ENCODE peak calls at places on chromosomes 7 and 10, in six cellular contexts. One of them, this sample, is unnamed.

GRCh38 chr7:55775051-55775420 is 87.5 kb downstream of the SEPTIN14 start:
- DNase-seq in GM12891: no peak
- DNase-seq in K562: peak; percentile 10
- DNase-seq in H1: no peak
- DNase-seq in GM12878: no peak
- DNase-seq in HepG2: no peak
- DNase-seq in this sample: no peak

GRCh38 chr10:26804418-26805393 is 56.1 kb downstream of the ABI1 start:
- DNase-seq in GM12891: no peak
- DNase-seq in H1: no peak
- DNase-seq in K562: no peak
- DNase-seq in HepG2: no peak
- DNase-seq in GM12878: no peak
- DNase-seq in this sample: no peak

GRCh38 chr7:11458736-11459483 is 373.1 kb downstream of the THSD7A start:
- DNase-seq in H1: no peak
- DNase-seq in GM12891: no peak
- DNase-seq in K562: no peak
- DNase-seq in GM12878: no peak
- DNase-seq in HepG2: no peak
- DNase-seq in this sample: no peak

GRCh38 chr7:45684910-45685618 is 110.9 kb downstream of the ADCY1 start:
- DNase-seq in GM12891: no peak
- DNase-seq in GM12878: no peak
- DNase-seq in HepG2: no peak
- DNase-seq in K562: no peak
- DNase-seq in H1: no peak
- DNase-seq in this sample: no peak

GRCh38 chr10:33187427-33187999 is 147.0 kb downstream of the NRP1 start:
- DNase-seq in H1: no peak
- DNase-seq in HepG2: no peak
- DNase-seq in GM12891: no peak
- DNase-seq in GM12878: no peak
- DNase-seq in K562: no peak
- DNase-seq in this sample: no peak

GRCh38 chr10:48594799-48595198 is 10.1 kb downstream of the ARHGAP22 start:
- DNase-seq in H1: peak; percentile 29
- DNase-seq in K562: no peak
- DNase-seq in GM12878: no peak
- DNase-seq in GM12891: no peak
- DNase-seq in HepG2: no peak
- DNase-seq in this sample: no peak

GRCh38 chr10:13684252-13684791 is 97.6 kb downstream of the PRPF18 start:
- DNase-seq in GM12878: no peak
- DNase-seq in GM12891: no peak
- DNase-seq in K562: no peak
- DNase-seq in H1: no peak
- DNase-seq in HepG2: no peak
- DNase-seq in this sample: no peak

GRCh38 chr10:6103591-6103990 is 14.8 kb downstream of the RBM17 start:
- DNase-seq in H1: no peak
- DNase-seq in K562: no peak
- DNase-seq in GM12891: no peak
- DNase-seq in GM12878: no peak
- DNase-seq in HepG2: no peak
- DNase-seq in this sample: no peak

GRCh38 chr10:109587366-109587765 is 335.9 kb downstream of the XPNPEP1 start:
- DNase-seq in HepG2: no peak
- DNase-seq in GM12878: no peak
- DNase-seq in GM12891: no peak
- DNase-seq in K562: no peak
- DNase-seq in H1: no peak
- DNase-seq in this sample: no peak

GRCh38 chr7:155844019-155844453 is 31.8 kb upstream of the SHH start:
- DNase-seq in HepG2: peak; percentile 51
- DNase-seq in K562: no peak
- DNase-seq in H1: no peak
- DNase-seq in GM12878: no peak
- DNase-seq in GM12891: no peak
- DNase-seq in this sample: no peak

GRCh38 chr10:29926649-29927048 is 132.7 kb downstream of the JCAD start:
- DNase-seq in K562: no peak
- DNase-seq in H1: no peak
- DNase-seq in GM12878: no peak
- DNase-seq in GM12891: no peak
- DNase-seq in HepG2: no peak
- DNase-seq in this sample: no peak

GRCh38 chr10:47256753-47257336 is 43.2 kb upstream of the GDF10 start:
- DNase-seq in K562: no peak
- DNase-seq in HepG2: no peak
- DNase-seq in H1: no peak
- DNase-seq in GM12891: no peak
- DNase-seq in GM12878: no peak
- DNase-seq in this sample: no peak

GRCh38 chr7:79290841-79291497 is 162.5 kb downstream of the MAGI2 start:
- DNase-seq in GM12878: no peak
- DNase-seq in HepG2: no peak
- DNase-seq in GM12891: no peak
- DNase-seq in K562: no peak
- DNase-seq in H1: no peak
- DNase-seq in this sample: no peak

GRCh38 chr7:877312-878232 is 1.2 kb downstream of the GET4 start:
- DNase-seq in GM12878: no peak
- DNase-seq in K562: peak; percentile 84
- DNase-seq in H1: no peak
- DNase-seq in GM12891: no peak
- DNase-seq in HepG2: peak; percentile 23
- DNase-seq in this sample: no peak

GRCh38 chr10:49762566-49762877 is 399 bp upstream of the OGDHL start:
- DNase-seq in HepG2: no peak
- DNase-seq in GM12891: no peak
- DNase-seq in GM12878: no peak
- DNase-seq in K562: no peak
- DNase-seq in H1: no peak
- DNase-seq in this sample: no peak

GRCh38 chr7:66187894-66188293 is 17.2 kb upstream of the TPST1 start:
- DNase-seq in GM12878: no peak
- DNase-seq in K562: no peak
- DNase-seq in HepG2: no peak
- DNase-seq in H1: no peak
- DNase-seq in GM12891: no peak
- DNase-seq in this sample: no peak

GRCh38 chr7:92910076-92910475 is 73.7 kb upstream of the CDK6 start:
- DNase-seq in GM12878: no peak
- DNase-seq in HepG2: no peak
- DNase-seq in K562: no peak
- DNase-seq in GM12891: no peak
- DNase-seq in H1: no peak
- DNase-seq in this sample: no peak

GRCh38 chr10:13701157-13701919 is 114.6 kb downstream of the PRPF18 start:
- DNase-seq in K562: no peak
- DNase-seq in GM12891: no peak
- DNase-seq in HepG2: no peak
- DNase-seq in H1: no peak
- DNase-seq in GM12878: no peak
- DNase-seq in this sample: no peak

GRCh38 chr7:16627236-16627635 is 18.3 kb downstream of the ANKMY2 start:
- DNase-seq in HepG2: no peak
- DNase-seq in GM12891: no peak
- DNase-seq in K562: no peak
- DNase-seq in H1: no peak
- DNase-seq in GM12878: no peak
- DNase-seq in this sample: no peak

GRCh38 chr10:68792115-68792514 is 35.2 kb upstream of the STOX1 start:
- DNase-seq in K562: no peak
- DNase-seq in GM12878: no peak
- DNase-seq in H1: no peak
- DNase-seq in HepG2: no peak
- DNase-seq in GM12891: no peak
- DNase-seq in this sample: no peak

GRCh38 chr10:80407836-80408197 is 534 bp upstream of the PRXL2A start:
- DNase-seq in H1: no peak
- DNase-seq in GM12891: peak; percentile 25
- DNase-seq in HepG2: peak; percentile 63
- DNase-seq in GM12878: no peak
- DNase-seq in K562: no peak
- DNase-seq in this sample: no peak
- TF ChIP-seq TAF1 in H1: no peak
- TF ChIP-seq TAF1 in GM12891: no peak
- TF ChIP-seq TAF1 in HepG2: no peak
- TF ChIP-seq TAF1 in GM12878: no peak
- TF ChIP-seq TAF1 in K562: no peak
- TF ChIP-seq TAF1 in this sample: no peak

GRCh38 chr10:102420443-102420809 is 210 bp upstream of the FBXL15 start:
- DNase-seq in HepG2: no peak
- DNase-seq in GM12878: no peak
- DNase-seq in GM12891: no peak
- DNase-seq in K562: peak; percentile 82
- DNase-seq in H1: no peak
- DNase-seq in this sample: peak; percentile 86

GRCh38 chr10:102421645-102422585 is 1.3 kb downstream of the FBXL15 start:
- DNase-seq in H1: no peak
- DNase-seq in GM12878: no peak
- DNase-seq in HepG2: peak; percentile 28
- DNase-seq in GM12891: no peak
- DNase-seq in K562: peak; percentile 62
- DNase-seq in this sample: no peak

GRCh38 chr10:102422586-102423129 is 2.0 kb downstream of the FBXL15 start:
- DNase-seq in K562: peak; percentile 75
- DNase-seq in GM12878: no peak
- DNase-seq in GM12891: peak; percentile 65
- DNase-seq in HepG2: peak; percentile 75
- DNase-seq in H1: peak; percentile 67
- DNase-seq in this sample: peak; percentile 72

GRCh38 chr10:102419561-102420442 is 834 bp upstream of the FBXL15 start:
- DNase-seq in HepG2: peak; percentile 35
- DNase-seq in GM12891: no peak
- DNase-seq in K562: peak; percentile 87
- DNase-seq in H1: peak; percentile 50
- DNase-seq in GM12878: no peak
- DNase-seq in this sample: peak; percentile 72

DNA sequence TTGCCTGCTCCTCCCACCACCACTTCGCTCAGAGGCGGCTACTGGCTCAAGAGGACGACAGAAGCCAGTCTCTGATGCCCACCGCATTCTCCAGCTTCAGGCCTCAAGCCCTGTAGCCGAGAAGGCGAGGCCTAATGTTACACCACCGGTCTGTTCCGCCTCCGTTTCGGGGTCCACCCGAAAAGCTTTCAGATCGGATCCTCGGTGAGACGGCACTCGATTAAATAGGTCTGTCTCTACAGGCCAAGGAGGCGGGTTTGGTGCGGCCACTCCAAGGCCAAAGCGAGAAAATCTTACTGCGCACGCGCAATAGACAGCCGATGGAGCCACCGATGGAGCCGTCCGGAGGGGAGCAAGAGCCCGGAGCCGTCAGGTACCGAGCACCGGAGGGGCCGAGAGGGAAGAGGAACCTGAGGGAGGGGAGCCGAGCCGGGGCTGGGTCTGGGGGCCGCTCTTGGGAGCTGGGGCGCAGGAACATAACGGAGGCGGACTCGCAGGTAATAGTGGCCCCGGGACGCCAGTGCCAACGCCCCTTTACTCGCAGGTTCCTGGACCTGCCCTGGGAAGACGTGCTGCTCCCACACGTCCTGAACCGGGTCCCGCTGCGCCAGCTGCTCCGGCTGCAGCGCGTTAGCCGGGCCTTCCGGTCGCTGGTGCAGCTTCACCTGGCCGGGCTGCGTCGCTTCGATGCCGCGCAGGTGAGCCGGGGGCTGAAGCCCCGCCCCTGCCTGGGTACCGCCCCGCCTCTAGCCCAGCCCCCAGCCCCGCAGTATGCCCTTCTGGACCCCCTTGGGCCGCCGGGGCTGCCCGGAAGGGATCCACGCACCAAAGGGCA is at the start of gene FBXL15:
- DNase-seq in K562: peak; percentile 91
- DNase-seq in H1: peak; percentile 90
- DNase-seq in HepG2: peak; percentile 95
- DNase-seq in GM12891: peak; percentile 97
- DNase-seq in GM12878: peak; percentile 89
- DNase-seq in this sample: peak; percentile 96
- TF ChIP-seq POLR2A in K562: peak; percentile 71
- TF ChIP-seq POLR2A in H1: peak; percentile 57
- TF ChIP-seq POLR2A in HepG2: peak; percentile 52
- TF ChIP-seq POLR2A in GM12891: peak; percentile 54
- TF ChIP-seq POLR2A in GM12878: peak; percentile 79
- TF ChIP-seq POLR2A in this sample: peak; percentile 31

GRCh38 chr10:8829592-8829991 is 775.1 kb downstream of the GATA3 start:
- DNase-seq in H1: no peak
- DNase-seq in GM12891: no peak
- DNase-seq in HepG2: no peak
- DNase-seq in K562: no peak
- DNase-seq in GM12878: no peak
- DNase-seq in this sample: no peak
- TF ChIP-seq POLR2AphosphoS5 in H1: no peak
- TF ChIP-seq POLR2AphosphoS5 in GM12891: no peak
- TF ChIP-seq POLR2AphosphoS5 in HepG2: no peak
- TF ChIP-seq POLR2AphosphoS5 in K562: no peak
- TF ChIP-seq POLR2AphosphoS5 in GM12878: no peak
- TF ChIP-seq POLR2AphosphoS5 in this sample: no peak

GRCh38 chr7:149125864-149126661 is at the start of gene ZNF425:
- DNase-seq in K562: peak; percentile 98
- DNase-seq in H1: peak; percentile 73
- DNase-seq in HepG2: peak; percentile 85
- DNase-seq in GM12891: peak; percentile 96
- DNase-seq in GM12878: peak; percentile 66
- DNase-seq in this sample: peak; percentile 94
- TF ChIP-seq TAF1 in K562: peak; percentile 99
- TF ChIP-seq TAF1 in H1: peak; percentile 97
- TF ChIP-seq TAF1 in HepG2: peak; percentile 98
- TF ChIP-seq TAF1 in GM12891: peak; percentile 78
- TF ChIP-seq TAF1 in GM12878: peak; percentile 93
- TF ChIP-seq TAF1 in this sample: peak; percentile 94

GRCh38 chr10:126904807-126905686 is at the start of gene DOCK1:
- DNase-seq in GM12878: no peak
- DNase-seq in K562: no peak
- DNase-seq in HepG2: peak; percentile 37
- DNase-seq in H1: no peak
- DNase-seq in GM12891: no peak
- DNase-seq in this sample: no peak
- TF ChIP-seq POLR2A in GM12878: no peak
- TF ChIP-seq POLR2A in K562: no peak
- TF ChIP-seq POLR2A in HepG2: peak; percentile 45
- TF ChIP-seq POLR2A in H1: peak; percentile 56
- TF ChIP-seq POLR2A in GM12891: no peak
- TF ChIP-seq POLR2A in this sample: no peak

DNA sequence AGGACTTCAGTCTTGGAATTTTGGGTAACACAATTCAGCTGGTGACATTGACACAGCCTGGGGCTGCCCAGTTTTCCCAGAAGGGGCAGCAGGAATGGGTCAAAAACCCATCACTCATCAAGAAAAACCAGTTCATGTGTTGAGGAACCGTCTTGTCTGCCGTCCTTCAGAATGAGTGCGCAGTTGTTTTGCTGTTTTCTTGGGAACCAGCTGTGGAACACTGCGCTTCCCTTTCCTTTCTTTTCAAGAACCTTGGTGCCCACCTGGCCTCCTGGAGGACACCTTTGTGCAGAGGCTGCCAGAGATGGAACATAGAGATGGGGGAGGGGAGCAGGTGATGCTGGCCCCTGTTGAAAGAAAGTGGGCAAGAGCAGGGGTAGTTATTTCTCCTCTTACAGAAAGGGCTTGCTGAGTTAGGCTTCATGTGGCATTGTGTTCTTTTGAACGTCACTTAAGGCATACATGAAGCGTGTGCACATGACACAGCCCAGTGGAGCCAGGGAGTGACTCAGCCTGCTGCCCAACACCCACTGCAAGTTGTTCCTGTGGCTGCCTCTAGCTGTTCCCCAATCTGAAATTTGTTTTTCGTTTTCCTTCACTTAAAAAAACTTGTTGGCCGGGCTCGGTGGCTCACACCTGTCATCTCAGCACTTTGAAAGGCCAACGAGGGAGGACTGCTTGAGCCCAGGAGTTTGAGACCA is 87.4 kb upstream of the TNS3 start:
- DNase-seq in GM12878: peak; percentile 90
- DNase-seq in H1: no peak
- DNase-seq in GM12891: peak; percentile 56
- DNase-seq in HepG2: peak; percentile 37
- DNase-seq in K562: peak; percentile 23
- DNase-seq in this sample: peak; percentile 79
- TF ChIP-seq POLR2AphosphoS5 in GM12878: no peak
- TF ChIP-seq POLR2AphosphoS5 in H1: no peak
- TF ChIP-seq POLR2AphosphoS5 in GM12891: no peak
- TF ChIP-seq POLR2AphosphoS5 in HepG2: no peak
- TF ChIP-seq POLR2AphosphoS5 in K562: no peak
- TF ChIP-seq POLR2AphosphoS5 in this sample: no peak